ENCODE peak calls at places on chromosomes 13 and 19, in six cellular contexts. One of them, this sample, is unnamed.
A peak's percentile ranks its signal among the peaks of the same experiment; 100 is the strongest.

GRCh38 chr19:15323496-15324235 is 8.7 kb downstream of the BRD4 start:
- DNase-seq in HEK293T: no peak
- DNase-seq in astrocyte: no peak
- DNase-seq in colonic mucosa: peak; percentile 64
- DNase-seq in AG09309: no peak
- DNase-seq in HuH-7: no peak
- DNase-seq in this sample: peak; percentile 38

GRCh38 chr13:101449971-101450748 is 2.3 kb upstream of the ITGBL1 start:
- DNase-seq in HEK293T: no peak
- DNase-seq in astrocyte: peak; percentile 95
- DNase-seq in AG09309: peak; percentile 69
- DNase-seq in colonic mucosa: no peak
- DNase-seq in HuH-7: no peak
- DNase-seq in this sample: no peak

GRCh38 chr13:40652588-40652940 is 13.9 kb downstream of the FOXO1 start:
- DNase-seq in AG09309: no peak
- DNase-seq in astrocyte: no peak
- DNase-seq in colonic mucosa: no peak
- DNase-seq in HuH-7: no peak
- DNase-seq in HEK293T: no peak
- DNase-seq in this sample: no peak

GRCh38 chr13:94369862-94370491 is 109.5 kb downstream of the DCT start:
- DNase-seq in HuH-7: no peak
- DNase-seq in astrocyte: peak; percentile 22
- DNase-seq in AG09309: no peak
- DNase-seq in colonic mucosa: peak; percentile 18
- DNase-seq in HEK293T: no peak
- DNase-seq in this sample: no peak

GRCh38 chr19:33124207-33125098 is 7.5 kb upstream of the WDR88 start:
- DNase-seq in astrocyte: no peak
- DNase-seq in AG09309: no peak
- DNase-seq in colonic mucosa: no peak
- DNase-seq in HuH-7: no peak
- DNase-seq in HEK293T: no peak
- DNase-seq in this sample: no peak

GRCh38 chr13:44312898-44313551 is 60.6 kb upstream of the SERP2 start:
- DNase-seq in astrocyte: peak; percentile 97
- DNase-seq in colonic mucosa: peak; percentile 6
- DNase-seq in HuH-7: no peak
- DNase-seq in AG09309: peak; percentile 83
- DNase-seq in HEK293T: no peak
- DNase-seq in this sample: no peak

GRCh38 chr19:40609561-40610395 is 8.6 kb downstream of the LTBP4 start:
- DNase-seq in colonic mucosa: peak; percentile 98
- DNase-seq in HuH-7: peak; percentile 96
- DNase-seq in AG09309: no peak
- DNase-seq in HEK293T: peak; percentile 87
- DNase-seq in astrocyte: peak; percentile 48
- DNase-seq in this sample: peak; percentile 98

GRCh38 chr13:106507560-106508274 is 27.7 kb downstream of the EFNB2 start:
- DNase-seq in astrocyte: peak; percentile 99
- DNase-seq in colonic mucosa: no peak
- DNase-seq in HuH-7: no peak
- DNase-seq in AG09309: peak; percentile 93
- DNase-seq in HEK293T: no peak
- DNase-seq in this sample: peak; percentile 21

GRCh38 chr19:41225238-41226052 is 6.4 kb downstream of the AXL start:
- DNase-seq in HEK293T: no peak
- DNase-seq in colonic mucosa: peak; percentile 47
- DNase-seq in HuH-7: no peak
- DNase-seq in astrocyte: peak; percentile 100
- DNase-seq in AG09309: peak; percentile 99
- DNase-seq in this sample: peak; percentile 49

GRCh38 chr19:36363845-36364244 is 15.2 kb downstream of the ZFP14 start:
- DNase-seq in astrocyte: no peak
- DNase-seq in colonic mucosa: no peak
- DNase-seq in HuH-7: no peak
- DNase-seq in HEK293T: no peak
- DNase-seq in AG09309: no peak
- DNase-seq in this sample: no peak

GRCh38 chr19:5250127-5250659 is 90.4 kb downstream of the PTPRS start:
- DNase-seq in HuH-7: no peak
- DNase-seq in colonic mucosa: no peak
- DNase-seq in AG09309: no peak
- DNase-seq in astrocyte: no peak
- DNase-seq in HEK293T: no peak
- DNase-seq in this sample: no peak

GRCh38 chr19:55345818-55346724 is 6.4 kb downstream of the KMT5C start:
- DNase-seq in HuH-7: no peak
- DNase-seq in HEK293T: no peak
- DNase-seq in astrocyte: no peak
- DNase-seq in AG09309: no peak
- DNase-seq in colonic mucosa: peak; percentile 82
- DNase-seq in this sample: no peak

GRCh38 chr19:1873524-1874473 is 10.4 kb upstream of the KLF16 start:
- DNase-seq in AG09309: no peak
- DNase-seq in astrocyte: no peak
- DNase-seq in HEK293T: no peak
- DNase-seq in colonic mucosa: no peak
- DNase-seq in HuH-7: no peak
- DNase-seq in this sample: peak; percentile 50

GRCh38 chr13:103799028-103799427 is 732.8 kb upstream of the SLC10A2 start:
- DNase-seq in AG09309: no peak
- DNase-seq in HEK293T: no peak
- DNase-seq in astrocyte: no peak
- DNase-seq in HuH-7: no peak
- DNase-seq in colonic mucosa: no peak
- DNase-seq in this sample: no peak

GRCh38 chr13:48976677-48977625 is 1.2 kb downstream of the FNDC3A start:
- DNase-seq in HuH-7: no peak
- DNase-seq in colonic mucosa: peak; percentile 81
- DNase-seq in AG09309: no peak
- DNase-seq in HEK293T: no peak
- DNase-seq in astrocyte: peak; percentile 39
- DNase-seq in this sample: no peak

GRCh38 chr19:48393559-48394330 is at the start of gene GRIN2D:
- DNase-seq in HEK293T: peak; percentile 46
- DNase-seq in HuH-7: peak; percentile 66
- DNase-seq in colonic mucosa: no peak
- DNase-seq in astrocyte: peak; percentile 31
- DNase-seq in AG09309: no peak
- DNase-seq in this sample: peak; percentile 61